ENCODE peak calls at places on chromosomes 2 and 18, in five cellular contexts. X, O, J, K and E are unnamed samples.

GRCh38 chr2:153880926-153881325 is 9.2 kb downstream of the GALNT13 start:
- DNase-seq in K (no peak), X (no peak), O (no peak), J (no peak), E (no peak)

GRCh38 chr18:47235096-47235495 is 16.4 kb downstream of the SKOR2 start:
- DNase-seq in J (no peak), O (no peak), X (no peak), K (no peak), E (no peak)

GRCh38 chr2:185979546-185980071 is 241.0 kb downstream of the FSIP2 start:
- DNase-seq in J (no peak), O (no peak), K (no peak), X (no peak), E (no peak)

GRCh38 chr2:199979841-199980628 is 24.7 kb downstream of the MAIP1 start:
- DNase-seq in O (peak; percentile 96), X (peak; percentile 90), J (peak; percentile 41), K (peak; percentile 37), E (peak; percentile 94)

GRCh38 chr18:75132068-75132467 is 76.9 kb downstream of the PTGR3 start:
- DNase-seq in O (no peak), J (no peak), K (no peak), X (no peak), E (no peak)

GRCh38 chr18:36311026-36311570 is 13.6 kb downstream of the FHOD3 start:
- DNase-seq in O (no peak), X (no peak), K (no peak), J (no peak), E (no peak)

GRCh38 chr2:157339965-157340655 is 14.5 kb upstream of the ERMN start:
- DNase-seq in K (no peak), J (no peak), O (no peak), X (no peak), E (no peak)

GRCh38 chr2:124318913-124319312 is 293.8 kb downstream of the CNTNAP5 start:
- DNase-seq in O (no peak), X (no peak), J (no peak), K (no peak), E (no peak)

GRCh38 chr2:210660-211059 is 53.2 kb downstream of the SH3YL1 start:
- DNase-seq in X (peak; percentile 9), K (no peak), O (no peak), J (no peak), E (no peak)

GRCh38 chr2:26034597-26035067 is 748 bp downstream of the RAB10 start:
- DNase-seq in K (no peak), X (peak; percentile 28), J (peak; percentile 51), O (no peak), E (no peak)
- H3K4me1 ChIP-seq in K (peaks cover 25% of the 10 kb centered on the region), X (peaks cover 9% of the 10 kb centered on the region), J (peaks cover 31% of the 10 kb centered on the region), O (peaks cover 5% of the 10 kb centered on the region), E (no peaks in the 10 kb centered on the region)

GRCh38 chr2:109348645-109349554 is 219.9 kb downstream of the SH3RF3 start:
- DNase-seq in J (no peak), O (peak; percentile 43), X (peak; percentile 32), K (no peak), E (no peak)
- H3K4me1 ChIP-seq in J (no peaks in the 10 kb centered on the region), O (peaks cover 3% of the 10 kb centered on the region), X (peaks cover 18% of the 10 kb centered on the region), K (no peaks in the 10 kb centered on the region), E (no peaks in the 10 kb centered on the region)

DNA sequence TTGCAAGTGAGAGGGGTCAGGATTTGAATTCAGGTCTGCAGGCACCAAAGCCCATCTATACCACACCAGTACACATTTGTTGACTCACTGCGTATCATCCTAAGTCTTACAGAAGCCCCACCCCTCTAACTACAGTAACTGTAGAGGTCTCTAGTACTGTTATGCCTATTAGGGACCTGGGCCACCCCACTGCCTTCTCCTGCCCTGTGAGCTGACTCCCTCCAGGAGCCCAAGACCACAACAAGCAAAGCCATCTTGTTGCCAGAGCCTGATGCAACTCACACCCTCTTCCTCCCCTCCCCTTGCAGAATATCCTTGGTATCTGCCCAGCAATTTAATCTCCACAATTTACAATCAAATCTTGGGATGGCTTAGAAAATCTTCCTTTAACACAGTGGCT is 17.6 kb upstream of the CYP1B1 start:
- DNase-seq in X (no peak), J (no peak), O (peak; percentile 74), K (no peak), E (no peak)
- H3K4me1 ChIP-seq in X (no peaks in the 10 kb centered on the region), J (peaks cover 46% of the 10 kb centered on the region), O (peaks cover 14% of the 10 kb centered on the region), K (no peaks in the 10 kb centered on the region), E (no peaks in the 10 kb centered on the region)

DNA sequence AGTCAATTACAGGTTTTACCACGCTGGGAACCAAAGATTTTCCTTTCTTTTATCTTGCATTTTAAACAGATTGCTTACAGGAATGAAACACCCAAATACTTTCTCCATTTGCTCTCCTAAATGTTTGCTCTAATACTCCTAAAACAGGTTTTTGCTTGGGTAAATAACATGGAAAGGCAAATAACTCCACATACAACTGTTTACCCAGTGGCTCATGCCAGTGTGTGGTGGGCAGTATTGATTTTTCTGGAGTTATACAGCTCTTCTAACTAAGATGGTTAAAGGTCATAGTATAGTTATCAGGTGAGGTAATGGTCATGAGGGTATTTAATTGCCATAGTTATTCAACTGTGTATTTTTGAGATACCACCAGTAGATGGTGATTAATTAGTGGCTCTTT is 61.2 kb upstream of the RAB27B start:
- DNase-seq in O (no peak), X (no peak), J (no peak), K (no peak), E (no peak)
- H3K4me1 ChIP-seq in O (no peaks in the 10 kb centered on the region), X (no peaks in the 10 kb centered on the region), J (peaks cover 31% of the 10 kb centered on the region), K (no peaks in the 10 kb centered on the region), E (no peaks in the 10 kb centered on the region)

GRCh38 chr2:71749671-71750101 is 296.3 kb downstream of the DYSF start:
- DNase-seq in K (no peak), J (no peak), X (no peak), O (no peak), E (no peak)

GRCh38 chr2:71748227-71748626 is 294.9 kb downstream of the DYSF start:
- DNase-seq in O (peak; percentile 86), J (no peak), K (peak; percentile 67), X (no peak), E (peak; percentile 72)

GRCh38 chr2:71746946-71747501 is 293.7 kb downstream of the DYSF start:
- DNase-seq in J (no peak), O (peak; percentile 90), X (no peak), K (peak; percentile 34), E (peak; percentile 80)

GRCh38 chr2:71744781-71745180 is 291.4 kb downstream of the DYSF start:
- DNase-seq in K (no peak), O (no peak), X (no peak), J (no peak), E (no peak)

DNA sequence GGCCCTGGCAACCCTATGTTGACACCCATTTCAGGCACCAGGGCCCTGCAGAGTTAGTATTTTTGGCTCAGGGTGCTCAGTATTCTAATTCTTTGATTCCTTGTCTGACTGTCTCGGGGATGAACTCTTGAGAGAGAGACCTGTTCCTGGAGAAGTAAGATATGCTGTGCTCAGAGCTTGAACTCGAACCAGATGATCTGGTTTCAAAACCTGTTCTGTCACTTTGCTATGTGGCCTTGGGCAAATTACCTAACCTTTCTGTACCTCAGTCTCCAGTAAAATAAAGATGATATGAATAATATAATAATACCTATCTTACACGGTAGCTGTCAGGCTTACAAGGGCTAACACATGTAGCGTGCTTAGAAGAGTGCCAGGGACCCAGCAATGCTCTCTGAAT is 294.2 kb downstream of the DYSF start:
- DNase-seq in O (no peak), J (no peak), K (no peak), X (no peak), E (no peak)
- H3K4me1 ChIP-seq in O (peaks cover 22% of the 10 kb centered on the region), J (peaks cover 57% of the 10 kb centered on the region), K (peaks cover 30% of the 10 kb centered on the region), X (no peaks in the 10 kb centered on the region), E (no peaks in the 10 kb centered on the region)

DNA sequence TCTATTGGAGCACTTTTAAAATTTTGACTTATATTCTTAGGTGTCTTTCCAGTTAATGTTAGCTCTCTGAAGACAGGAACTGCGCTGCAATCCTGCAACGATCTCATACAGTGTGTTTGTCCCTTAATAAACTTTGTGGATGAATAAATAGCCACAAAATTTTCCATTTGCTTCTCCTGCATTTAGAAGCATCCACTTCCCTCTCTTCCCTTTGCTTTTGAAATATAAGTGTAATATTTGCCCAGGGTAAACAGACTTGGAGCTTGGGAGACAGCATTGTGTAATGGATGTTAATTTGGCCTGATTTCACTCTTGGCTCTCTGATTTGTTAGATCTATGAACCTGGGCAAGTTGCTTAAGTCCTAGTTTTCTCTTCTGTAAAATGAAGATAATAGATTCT is 58.2 kb upstream of the CD28 start:
- DNase-seq in K (no peak), X (no peak), O (no peak), J (peak; percentile 23), E (no peak)
- H3K4me1 ChIP-seq in K (no peaks in the 10 kb centered on the region), X (no peaks in the 10 kb centered on the region), O (peaks cover 5% of the 10 kb centered on the region), J (peaks cover 51% of the 10 kb centered on the region), E (no peaks in the 10 kb centered on the region)

GRCh38 chr2:136135462-136135861 is 17.5 kb upstream of the CXCR4 start:
- DNase-seq in J (no peak), X (no peak), K (no peak), O (no peak), E (no peak)

GRCh38 chr2:136139601-136140000 is 21.7 kb upstream of the CXCR4 start:
- DNase-seq in X (no peak), J (no peak), K (no peak), O (no peak), E (no peak)

GRCh38 chr2:136137982-136138381 is 20.0 kb upstream of the CXCR4 start:
- DNase-seq in X (no peak), J (no peak), K (no peak), O (no peak), E (no peak)

GRCh38 chr2:136135924-136136906 is 18.3 kb upstream of the CXCR4 start:
- DNase-seq in O (no peak), J (no peak), X (no peak), K (no peak), E (no peak)

GRCh38 chr2:136136921-136137320 is 19.0 kb upstream of the CXCR4 start:
- DNase-seq in O (no peak), K (no peak), J (no peak), X (no peak), E (no peak)
- H3K4me1 ChIP-seq in O (no peaks in the 10 kb centered on the region), K (no peaks in the 10 kb centered on the region), J (peaks cover 4% of the 10 kb centered on the region), X (no peaks in the 10 kb centered on the region), E (no peaks in the 10 kb centered on the region)

GRCh38 chr18:62786689-62787088 is 71.3 kb downstream of the PHLPP1 start:
- DNase-seq in O (no peak), X (no peak), J (no peak), K (no peak), E (no peak)
- H3K4me1 ChIP-seq in O (peaks cover 6% of the 10 kb centered on the region), X (peaks cover 19% of the 10 kb centered on the region), J (peaks cover 64% of the 10 kb centered on the region), K (no peaks in the 10 kb centered on the region), E (no peaks in the 10 kb centered on the region)